ENCODE peak calls at places on chromosome 22, in four cellular contexts. W is lower lobe of right lung, B is transverse colon, A is keratinocyte. S is an unnamed sample.

GRCh38 chr22:36762687-36763260 is 13.1 kb downstream of the IFT27 start:
- DNase-seq in W (peak), B (peak), A (no peak), S (no peak)

GRCh38 chr22:38943181-38943580 is 14.2 kb upstream of the APOBEC3A start:
- DNase-seq in W (no peak), B (peak), A (no peak), S (peak)

GRCh38 chr22:22022255-22022840 is 39.8 kb upstream of the TOP3B start:
- DNase-seq in W (no peak), B (no peak), A (no peak), S (no peak)

GRCh38 chr22:23161574-23161973 is 16.3 kb downstream of the RAB36 start:
- DNase-seq in W (no peak), B (no peak), A (no peak), S (no peak)

GRCh38 chr22:19615001-19615461 is 90.8 kb upstream of the CLDN5 start:
- DNase-seq in W (no peak), B (no peak), A (no peak), S (no peak)

GRCh38 chr22:32864041-32864440 is 62.5 kb downstream of the TIMP3 start:
- DNase-seq in W (no peak), B (no peak), A (no peak), S (no peak)

GRCh38 chr22:42768385-42769035 is 47.8 kb upstream of the A4GALT start:
- DNase-seq in W (no peak), B (no peak), A (no peak), S (no peak)

GRCh38 chr22:49037701-49038245 is 789.9 kb downstream of the BRD1 start:
- DNase-seq in W (no peak), B (no peak), A (no peak), S (no peak)

GRCh38 chr22:43013355-43014061 is 1.4 kb downstream of the PACSIN2 start:
- DNase-seq in W (no peak), B (no peak), A (no peak), S (no peak)

GRCh38 chr22:37126882-37127281 is 17.4 kb upstream of the TMPRSS6 start:
- DNase-seq in W (no peak), B (no peak), A (no peak), S (peak)

GRCh38 chr22:24824250-24824649 is 18.2 kb downstream of the SGSM1 start:
- DNase-seq in W (no peak), B (no peak), A (no peak), S (no peak)

GRCh38 chr22:47123006-47123826 is 360.8 kb downstream of the TBC1D22A start:
- DNase-seq in W (peak), B (no peak), A (no peak), S (no peak)

GRCh38 chr22:32482708-32483107 is 8.1 kb downstream of the FBXO7 start:
- DNase-seq in W (no peak), B (no peak), A (no peak), S (no peak)

GRCh38 chr22:18031670-18032454 is 7.5 kb upstream of the MICAL3 start:
- DNase-seq in W (no peak), B (no peak), A (peak), S (no peak)

GRCh38 chr22:20131593-20131855 is at the start of gene ZDHHC8:
- DNase-seq in W (no peak), B (peak), A (no peak), S (no peak)

GRCh38 chr22:30314918-30315317 is 11.8 kb downstream of the TBC1D10A start:
- DNase-seq in W (no peak), B (no peak), A (no peak), S (no peak)

GRCh38 chr22:37025500-37026070 is 6.0 kb downstream of the MPST start:
- DNase-seq in W (no peak), B (peak), A (no peak), S (no peak)

GRCh38 chr22:16960220-16960883 is 47.7 kb downstream of the GAB4 start:
- DNase-seq in W (no peak), B (no peak), A (no peak), S (no peak)

GRCh38 chr22:30826670-30827355 is 132.1 kb downstream of the OSBP2 start:
- DNase-seq in W (no peak), B (no peak), A (no peak), S (no peak)

GRCh38 chr22:24118689-24119384 is 62.5 kb upstream of the SUSD2 start:
- DNase-seq in W (peak), B (no peak), A (no peak), S (no peak)

GRCh38 chr22:36733271-36733670 is 29.7 kb upstream of the CACNG2 start:
- DNase-seq in W (no peak), B (no peak), A (no peak), S (no peak)

GRCh38 chr22:42646569-42647525 is 2.3 kb downstream of the CYB5R3 start:
- DNase-seq in W (no peak), B (peak), A (no peak), S (no peak)

GRCh38 chr22:48842976-48843375 is 984.7 kb downstream of the BRD1 start:
- DNase-seq in W (no peak), B (no peak), A (no peak), S (no peak)

GRCh38 chr22:31106651-31107205 is 640 bp downstream of the SELENOM start:
- DNase-seq in W (no peak), B (no peak), A (no peak), S (peak)

GRCh38 chr22:37030560-37031281 is 11.2 kb downstream of the MPST start:
- DNase-seq in W (no peak), B (no peak), A (no peak), S (no peak)

GRCh38 chr22:18983120-18983651 is 47.1 kb upstream of the PRODH start:
- DNase-seq in W (peak), B (no peak), A (no peak), S (no peak)

GRCh38 chr22:26103023-26103422 is 66.2 kb upstream of the SEZ6L start:
- DNase-seq in W (no peak), B (no peak), A (no peak), S (no peak)

GRCh38 chr22:30920407-30920806 is 48.2 kb downstream of the MORC2 start:
- DNase-seq in W (peak), B (peak), A (no peak), S (peak)

GRCh38 chr22:23260645-23261581 is 80.6 kb downstream of the BCR start:
- DNase-seq in W (no peak), B (no peak), A (no peak), S (no peak)

GRCh38 chr22:22941831-22942510 is 54.4 kb downstream of the IGLL5 start:
- DNase-seq in W (no peak), B (peak), A (no peak), S (no peak)

GRCh38 chr22:38040953-38041759 is 16.0 kb upstream of the PICK1 start:
- DNase-seq in W (no peak), B (no peak), A (no peak), S (no peak)

DNA sequence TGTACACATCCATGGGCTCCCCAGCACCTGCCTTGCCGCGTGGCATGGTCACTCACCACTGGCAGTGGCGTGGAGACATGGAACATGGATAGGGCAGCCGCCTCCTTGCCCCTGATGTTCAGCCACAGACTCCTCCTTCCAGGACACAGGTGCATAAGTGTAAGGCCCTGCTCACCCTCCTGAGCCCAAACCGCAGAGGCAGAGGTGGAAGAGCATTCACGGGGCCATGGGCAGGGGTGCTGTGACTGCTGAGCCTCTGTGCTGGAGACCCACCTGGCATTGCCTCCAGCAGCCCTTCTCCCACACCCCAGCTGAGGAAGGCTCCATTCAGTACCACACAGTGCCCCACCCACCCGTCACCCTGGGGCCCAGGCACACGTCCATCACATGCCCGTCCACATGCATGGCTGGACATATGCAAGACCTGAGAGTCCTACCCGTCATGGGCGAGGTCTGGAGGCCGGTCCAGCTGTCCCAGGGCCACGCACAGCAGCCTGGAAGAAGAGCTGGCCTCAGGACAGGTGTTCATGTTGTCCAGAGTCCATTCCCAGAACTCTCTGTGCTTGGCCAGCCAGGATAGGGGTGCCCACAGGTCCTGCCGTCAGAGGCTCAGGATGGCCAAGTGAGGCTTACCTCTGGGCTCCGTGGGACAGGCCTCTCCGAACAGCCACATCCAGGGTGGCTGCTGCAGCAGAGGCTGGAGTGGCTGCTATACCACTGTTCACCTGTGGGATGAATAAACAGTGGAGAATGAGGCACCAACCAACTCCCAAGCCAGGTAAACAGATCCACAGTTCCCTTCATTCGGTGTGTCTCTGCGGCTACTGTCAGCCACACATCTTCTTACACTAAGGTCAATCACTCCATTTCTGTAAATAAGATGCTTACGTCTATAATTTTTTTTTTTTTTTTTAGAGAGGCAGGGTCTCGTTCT is 1.7 kb upstream of the TUBGCP6 start:
- DNase-seq in W (no peak), B (no peak), A (no peak), S (peak)
- TF ChIP-seq CTCF in W (no peak), B (no peak), A (peak), S (no peak)

DNA sequence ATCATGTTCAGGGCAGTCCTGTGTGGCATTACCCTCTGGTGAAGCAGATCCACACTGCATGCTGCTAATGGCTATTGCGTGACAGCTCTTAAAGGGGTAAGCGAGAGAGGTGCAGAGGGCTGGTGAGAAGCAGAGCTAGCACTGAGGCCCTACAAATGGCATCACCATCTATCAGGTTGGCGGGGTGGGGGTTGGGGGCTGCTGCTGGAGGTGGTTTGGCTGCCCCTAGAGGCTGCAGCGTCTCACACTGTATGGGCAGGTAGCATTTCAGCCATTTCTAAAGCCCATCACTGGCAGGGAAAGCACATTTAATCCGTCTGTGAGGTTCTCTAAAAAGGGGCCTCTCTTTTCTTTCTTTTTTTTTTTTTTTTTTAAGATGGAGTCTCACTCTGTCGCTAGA is 16.8 kb upstream of the TMA7B start:
- DNase-seq in W (no peak), B (no peak), A (no peak), S (peak)
- TF ChIP-seq CTCF in W (no peak), B (no peak), A (no peak), S (peak)

DNA sequence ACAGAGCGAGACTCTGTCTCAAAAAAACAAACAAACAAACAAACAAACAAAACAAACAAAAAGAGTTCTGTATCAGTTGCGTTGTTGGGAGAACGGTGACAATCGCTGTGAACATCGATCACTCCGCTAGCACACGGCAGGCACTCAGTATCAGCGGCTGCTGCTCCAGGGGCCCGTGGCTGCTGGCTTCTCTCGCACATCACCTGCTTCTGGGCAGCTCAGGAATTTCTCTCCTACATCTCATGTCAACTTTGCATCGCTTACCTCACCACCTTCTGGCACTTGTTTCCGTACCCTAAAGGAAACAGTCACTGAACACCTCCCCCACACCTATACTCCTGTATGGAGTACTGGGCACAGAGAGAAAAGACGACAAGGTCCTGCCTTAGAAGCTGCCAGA is 70.3 kb upstream of the WNT7B start:
- DNase-seq in W (peak), B (no peak), A (no peak), S (no peak)
- TF ChIP-seq CTCF in W (no peak), B (no peak), A (no peak), S (no peak)

DNA sequence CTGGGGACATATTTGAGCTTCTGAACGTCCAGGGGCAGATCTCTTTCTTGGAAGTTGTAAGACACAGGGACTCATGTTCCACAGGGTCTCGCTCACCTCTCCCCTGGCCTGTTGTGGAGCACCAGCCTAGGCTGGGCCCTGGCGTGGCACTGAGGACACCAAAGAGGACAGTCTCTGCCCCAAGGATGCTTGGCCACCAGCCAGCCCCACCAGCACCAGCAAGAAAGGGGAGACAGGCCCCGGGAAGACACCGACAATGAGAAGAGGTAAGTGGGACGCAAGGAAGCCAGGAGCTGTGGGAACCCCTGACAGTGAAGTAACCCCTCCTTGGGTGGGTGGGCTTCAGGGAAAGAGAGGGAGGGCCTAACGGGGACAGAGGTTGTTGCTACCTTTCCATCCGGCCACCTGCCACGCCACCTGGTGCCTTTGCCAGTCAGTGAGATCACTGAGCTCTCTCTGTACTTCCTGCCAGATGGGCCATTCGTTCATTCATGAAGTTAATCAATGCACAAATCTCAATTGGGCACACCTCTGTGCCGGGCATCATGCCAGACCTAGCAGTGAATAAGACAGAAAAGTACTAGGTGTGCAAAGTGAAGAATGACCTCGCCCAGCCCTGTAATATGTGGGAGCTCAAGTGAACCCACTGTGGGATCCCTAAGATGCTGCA is 11.1 kb downstream of the APOL5 start:
- DNase-seq in W (no peak), B (peak), A (no peak), S (no peak)
- TF ChIP-seq CTCF in W (no peak), B (no peak), A (no peak), S (no peak)

GRCh38 chr22:46036558-46037408 is 59.8 kb upstream of the WNT7B start:
- DNase-seq in W (no peak), B (peak), A (no peak), S (peak)
- TF ChIP-seq CTCF in W (no peak), B (no peak), A (peak), S (peak)

GRCh38 chr22:44567846-44568493 is 69.9 kb upstream of the RTL6 start:
- DNase-seq in W (peak), B (peak), A (no peak), S (peak)
- TF ChIP-seq CTCF in W (peak), B (peak), A (peak), S (peak)

S was measured in GM23338.